ENCODE peak calls at places on chromosome 21, in five cellular contexts. W is stimulated activated naive B cell treated with anti-CD40 and anti-IgM and Interleukin-4, amounts not matched to agents 10 μg/mL and 1 μg/mL and 100 μg/mL, for 72 hours; J is stimulated activated effector memory CD8-positive, alpha-beta T cell treated with anti-CD3 and anti-CD28 coated beads, Interleukin-12 subunit alpha, Interleukin-12 subunit beta, amount 100 ng/mL, for 72 hours; Y is CD4-positive, CD25-positive, alpha-beta regulatory T cell; S is activated CD8-positive, alpha-beta memory T cell treated with anti-CD3 and anti-CD28 coated beads, Interleukin-2, amount 10 ng/mL, durations not matched to agents 7 days and 5 days. R is an unnamed sample.
A peak's percentile ranks its signal among the peaks of the same experiment; 100 is the strongest.

GRCh38 chr21:33212159-33212851 is 17.4 kb upstream of the IFNAR2 start:
- ATAC-seq in Y (peak; percentile 48), J (no peak), W (no peak), S (no peak), R (peak; percentile 18)

GRCh38 chr21:14557413-14557812 is 11.3 kb upstream of the SAMSN1 start:
- ATAC-seq in W (peak; percentile 56), S (no peak), Y (no peak), J (no peak), R (no peak)

GRCh38 chr21:28336299-28336698 is 656.4 kb downstream of the LTN1 start:
- ATAC-seq in Y (no peak), W (no peak), S (no peak), J (no peak), R (peak; percentile 18)

GRCh38 chr21:42417533-42417932 is 13.8 kb downstream of the UBASH3A start:
- ATAC-seq in W (no peak), S (peak; percentile 32), Y (no peak), J (peak; percentile 57), R (peak; percentile 32)

GRCh38 chr21:16502273-16502672 is 772.5 kb downstream of the USP25 start:
- ATAC-seq in J (no peak), Y (no peak), W (no peak), S (no peak), R (no peak)

GRCh38 chr21:37338671-37339526 is 27.7 kb upstream of the DYRK1A start:
- ATAC-seq in W (no peak), J (peak; percentile 80), S (no peak), Y (no peak), R (no peak)

GRCh38 chr21:42621166-42621827 is 32.1 kb upstream of the PDE9A start:
- ATAC-seq in W (no peak), J (no peak), Y (no peak), S (no peak), R (no peak)

GRCh38 chr21:38756746-38757145 is 49.0 kb upstream of the ETS2 start:
- ATAC-seq in J (no peak), W (no peak), Y (no peak), S (no peak), R (no peak)

GRCh38 chr21:36888466-36888865 is 78.0 kb downstream of the HLCS start:
- ATAC-seq in S (no peak), W (no peak), Y (no peak), J (no peak), R (no peak)

GRCh38 chr21:26840912-26841311 is 4.3 kb downstream of the ADAMTS1 start:
- ATAC-seq in S (no peak), W (no peak), Y (no peak), J (no peak), R (no peak)